ENCODE peak calls at places on chromosomes 4 and X, in five cellular contexts. E, R, J, O and C are unnamed samples.

GRCh38 chr4:70425306-70425705 is 27.6 kb downstream of the OPRPN start:
- DNase-seq in R (no peak), O (no peak), E (no peak), J (no peak), C (no peak)

GRCh38 chrX:116863029-116863428 is 400.3 kb upstream of the CT83 start:
- DNase-seq in J (no peak), O (no peak), E (no peak), R (no peak), C (no peak)

GRCh38 chr4:63370997-63371396 is 1038.3 kb downstream of the TECRL start:
- DNase-seq in O (no peak), J (no peak), R (no peak), E (no peak), C (no peak)

GRCh38 chr4:85005865-85006377 is 39.4 kb upstream of the WDFY3 start:
- DNase-seq in J (no peak), R (peak), O (no peak), E (peak), C (no peak)

GRCh38 chr4:97153042-97153441 is 990.2 kb downstream of the STPG2 start:
- DNase-seq in J (no peak), R (peak), O (no peak), E (peak), C (no peak)

GRCh38 chr4:170465434-170465833 is 375.7 kb upstream of the AADAT start:
- DNase-seq in O (peak), J (no peak), R (no peak), E (no peak), C (no peak)

GRCh38 chrX:84715315-84715714 is 213.1 kb upstream of the HDX start:
- DNase-seq in J (no peak), E (peak), O (no peak), R (no peak), C (no peak)

GRCh38 chr4:76272582-76272981 is 21.1 kb downstream of the FAM47E start:
- DNase-seq in R (no peak), E (no peak), O (no peak), J (no peak), C (no peak)

GRCh38 chr4:75327804-75328512 is 186.2 kb downstream of the RCHY1 start:
- DNase-seq in O (no peak), J (no peak), R (no peak), E (no peak), C (no peak)

GRCh38 chrX:130896816-130897508 is 6.0 kb downstream of the ENOX2 start:
- DNase-seq in E (no peak), J (no peak), O (no peak), R (no peak), C (no peak)

GRCh38 chrX:67435536-67435935 is 108.3 kb upstream of the AR start:
- DNase-seq in E (no peak), J (no peak), R (no peak), O (no peak), C (no peak)

GRCh38 chrX:2928127-2928582 is 984 bp downstream of the ARSD start:
- DNase-seq in O (no peak), R (peak), E (no peak), J (no peak), C (peak)

GRCh38 chrX:17655232-17656034 is 81.9 kb upstream of the SCML1 start:
- DNase-seq in O (peak), J (no peak), E (no peak), R (no peak), C (no peak)

GRCh38 chrX:68936608-68937007 is 107.8 kb downstream of the EFNB1 start:
- DNase-seq in E (no peak), O (no peak), R (peak), J (no peak), C (peak)

GRCh38 chr4:23717528-23718248 is 172.2 kb downstream of the PPARGC1A start:
- DNase-seq in J (no peak), E (peak), O (peak), R (peak), C (no peak)

GRCh38 chr4:47017494-47017893 is 13.9 kb upstream of the GABRB1 start:
- DNase-seq in E (no peak), R (peak), J (no peak), O (no peak), C (no peak)

GRCh38 chrX:308821-309520 is 9.6 kb downstream of the GTPBP6 start:
- DNase-seq in J (peak), R (no peak), O (no peak), E (no peak), C (no peak)

GRCh38 chrX:133265331-133265730 is 47.2 kb upstream of the TFDP3 start:
- DNase-seq in J (no peak), E (peak), O (peak), R (no peak), C (peak)

GRCh38 chr4:17957689-17958088 is 63.9 kb downstream of the LCORL start:
- DNase-seq in J (no peak), O (no peak), E (no peak), R (no peak), C (no peak)

GRCh38 chr4:23805381-23805780 is 84.5 kb downstream of the PPARGC1A start:
- DNase-seq in R (no peak), J (no peak), O (no peak), E (no peak), C (no peak)

GRCh38 chrX:129540068-129540653 is at the start of gene OCRL:
- DNase-seq in O (peak), E (peak), R (peak), J (peak), C (peak)

GRCh38 chrX:47573334-47574095 is 8.7 kb upstream of the TIMP1 start:
- DNase-seq in O (peak), R (no peak), J (no peak), E (no peak), C (no peak)

GRCh38 chr4:100076753-100077152 is 113.5 kb downstream of the DDIT4L start:
- DNase-seq in O (no peak), J (no peak), E (peak), R (no peak), C (no peak)

GRCh38 chr4:8560265-8561047 is 19.7 kb upstream of the GPR78 start:
- DNase-seq in J (no peak), O (peak), R (peak), E (no peak), C (no peak)

GRCh38 chr4:81504685-81505598 is 33.2 kb upstream of the RASGEF1B start:
- DNase-seq in R (no peak), J (peak), O (no peak), E (no peak), C (no peak)

GRCh38 chrX:71622347-71623104 is 4.2 kb upstream of the CXCR3 start:
- DNase-seq in E (peak), J (peak), R (peak), O (peak), C (no peak)
- TF ChIP-seq CTCF in E (peak), J (peak), R (peak), O (peak), C (peak)

DNA sequence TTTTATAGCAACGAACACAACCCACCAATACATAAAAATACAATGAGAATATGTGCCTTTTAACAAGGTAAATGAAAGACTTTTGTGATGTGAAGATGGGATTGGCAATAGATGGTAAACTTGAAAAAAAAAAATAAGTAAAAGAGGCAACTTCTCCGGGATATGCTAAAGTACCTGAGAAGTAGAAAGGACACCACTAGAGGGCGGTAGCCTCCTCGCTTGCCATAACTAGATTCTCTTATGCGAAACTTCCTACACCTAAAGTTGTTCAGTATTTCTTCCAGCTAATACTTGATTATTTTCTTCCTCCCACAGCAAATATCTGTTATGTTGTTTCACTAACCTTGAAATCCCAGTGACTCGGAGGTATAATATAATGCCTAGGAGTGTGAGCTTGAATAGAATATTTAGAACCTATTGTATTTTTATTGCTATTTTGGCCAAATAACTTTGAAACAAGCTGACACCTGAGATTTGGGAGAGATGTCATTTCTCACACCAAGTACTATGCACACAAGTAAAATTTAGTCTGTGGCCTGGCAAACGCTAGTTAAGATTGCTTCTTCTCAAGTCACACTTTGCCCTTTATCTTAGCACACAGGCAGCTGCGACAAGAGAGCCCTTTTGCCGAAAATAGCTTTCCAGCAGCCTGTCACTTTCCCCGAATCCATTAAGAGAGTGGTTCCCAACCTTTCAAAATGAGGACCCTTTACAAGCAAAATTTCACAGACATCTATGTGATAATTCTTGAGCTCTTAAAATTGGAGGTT is 44.9 kb upstream of the PDLIM5 start:
- DNase-seq in R (peak), J (no peak), O (peak), E (peak), C (no peak)
- TF ChIP-seq CTCF in R (peak), J (peak), O (peak), E (peak), C (peak)

DNA sequence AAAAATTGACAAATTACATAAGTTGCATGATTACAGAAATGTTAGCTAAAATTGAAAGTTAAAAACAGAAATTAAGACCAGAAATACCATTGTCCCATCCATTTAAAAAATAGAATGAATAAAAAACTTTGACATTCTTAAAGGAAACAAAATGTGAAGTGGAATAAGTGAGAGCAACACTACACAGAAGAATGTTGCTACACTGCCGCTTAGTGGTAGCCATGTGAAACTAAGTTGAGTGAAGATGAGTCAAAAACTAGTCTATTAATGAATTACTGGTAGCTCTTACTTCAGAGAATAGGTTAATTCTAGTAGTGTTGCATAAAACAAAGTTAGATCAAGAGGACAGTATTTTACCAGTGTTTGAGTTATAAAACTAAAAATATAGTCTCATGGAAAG is 571.0 kb upstream of the KLHL4 start:
- DNase-seq in J (no peak), R (peak), E (peak), O (peak), C (no peak)
- TF ChIP-seq CTCF in J (no peak), R (peak), E (peak), O (peak), C (peak)

GRCh38 chrX:54785901-54786300 is 12.2 kb downstream of the ITIH6 start:
- DNase-seq in E (peak), R (no peak), J (no peak), O (peak), C (no peak)
- TF ChIP-seq CTCF in E (peak), R (peak), J (no peak), O (peak), C (peak)

GRCh38 chr4:67054901-67055300 is 490.4 kb downstream of the CENPC start:
- DNase-seq in O (no peak), R (no peak), J (no peak), E (no peak), C (no peak)
- TF ChIP-seq CTCF in O (no peak), R (no peak), J (no peak), E (no peak), C (no peak)